ENCODE peak calls at places on chromosomes 7 and 10, in six cellular contexts. V is cardiac muscle cell; C is IMR-90; D is PC-3; T is CD4-positive, alpha-beta T cell; B is HCT116. S is an unnamed sample.

GRCh38 chr10:68235591-68235990 is 3.7 kb upstream of the ATOH7 start:
- DNase-seq in V (no peak), C (no peak), D (no peak), T (no peak), B (no peak), S (no peak)

GRCh38 chr7:134694299-134694698 is 47.6 kb downstream of the BPGM start:
- DNase-seq in V (peak), C (no peak), D (no peak), T (no peak), B (no peak), S (peak)

GRCh38 chr7:43799605-43800004 is 41.1 kb downstream of the BLVRA start:
- DNase-seq in V (no peak), C (no peak), D (peak), T (no peak), B (no peak), S (no peak)

GRCh38 chr10:129852829-129853228 is 111.2 kb downstream of the EBF3 start:
- DNase-seq in V (no peak), C (no peak), D (no peak), T (no peak), B (no peak), S (no peak)

GRCh38 chr10:23657677-23658076 is 218.8 kb downstream of the OTUD1 start:
- DNase-seq in V (no peak), C (no peak), D (no peak), T (no peak), B (no peak), S (no peak)

GRCh38 chr10:99694171-99694570 is 34.9 kb downstream of the ENTPD7 start:
- DNase-seq in V (no peak), C (peak), D (peak), T (no peak), B (no peak), S (no peak)

GRCh38 chr7:12771378-12771877 is 84.0 kb downstream of the ARL4A start:
- DNase-seq in V (no peak), C (peak), D (no peak), T (no peak), B (no peak), S (no peak)

GRCh38 chr7:110868458-110868857 is 222.5 kb upstream of the LRRN3 start:
- DNase-seq in V (no peak), C (no peak), D (no peak), T (no peak), B (no peak), S (no peak)

GRCh38 chr7:98872328-98872924 is 2.6 kb upstream of the TMEM130 start:
- DNase-seq in V (no peak), C (no peak), D (peak), T (no peak), B (no peak), S (peak)

GRCh38 chr7:43648725-43649406 is 66.0 kb downstream of the STK17A start:
- DNase-seq in V (no peak), C (peak), D (peak), T (peak), B (no peak), S (no peak)

GRCh38 chr10:37053476-37053875 is 71.9 kb upstream of the ANKRD30A start:
- DNase-seq in V (no peak), C (no peak), D (peak), T (no peak), B (no peak), S (no peak)

GRCh38 chr10:12042409-12042796 is 206 bp downstream of the UPF2 start:
- DNase-seq in V (peak), C (peak), D (no peak), T (no peak), B (no peak), S (no peak)

GRCh38 chr10:101231912-101232689 is 2.8 kb upstream of the LBX1 start:
- DNase-seq in V (no peak), C (no peak), D (no peak), T (no peak), B (no peak), S (no peak)

GRCh38 chr10:123562811-123563580 is 103.2 kb upstream of the GPR26 start:
- DNase-seq in V (no peak), C (no peak), D (peak), T (no peak), B (no peak), S (peak)

GRCh38 chr10:125160856-125161569 is 650 bp upstream of the CTBP2 start:
- DNase-seq in V (peak), C (peak), D (peak), T (peak), B (peak), S (peak)

GRCh38 chr10:100338434-100339036 is 8.5 kb upstream of the SCD start:
- DNase-seq in V (peak), C (peak), D (peak), T (peak), B (peak), S (peak)

GRCh38 chr10:62492012-62492869 is 118.1 kb downstream of the ZNF365 start:
- DNase-seq in V (peak), C (peak), D (peak), T (no peak), B (peak), S (no peak)

GRCh38 chr7:29053105-29053872 is 93.0 kb downstream of the CPVL start:
- DNase-seq in V (no peak), C (no peak), D (no peak), T (no peak), B (no peak), S (no peak)

GRCh38 chr10:99540673-99541531 is 8.2 kb downstream of the NKX2-3 start:
- DNase-seq in V (peak), C (no peak), D (peak), T (no peak), B (no peak), S (peak)

GRCh38 chr10:86663046-86663345 is 5.3 kb upstream of the LDB3 start:
- DNase-seq in V (no peak), C (no peak), D (no peak), T (no peak), B (no peak), S (no peak)

GRCh38 chr7:104341545-104341944 is 13.1 kb downstream of the LHFPL3 start:
- DNase-seq in V (peak), C (no peak), D (peak), T (no peak), B (no peak), S (peak)

GRCh38 chr7:132240262-132240661 is 336.0 kb downstream of the PLXNA4 start:
- DNase-seq in V (no peak), C (no peak), D (no peak), T (no peak), B (no peak), S (no peak)

GRCh38 chr7:75889223-75889825 is 10.5 kb downstream of the RHBDD2 start:
- DNase-seq in V (no peak), C (no peak), D (no peak), T (no peak), B (no peak), S (no peak)

GRCh38 chr7:139853576-139854511 is 24.8 kb downstream of the TBXAS1 start:
- DNase-seq in V (no peak), C (peak), D (peak), T (no peak), B (no peak), S (no peak)

GRCh38 chr10:68049289-68050078 is 25.6 kb downstream of the HERC4 start:
- DNase-seq in V (no peak), C (no peak), D (no peak), T (no peak), B (no peak), S (no peak)

GRCh38 chr10:58743466-58744115 is 230.9 kb downstream of the BICC1 start:
- DNase-seq in V (peak), C (peak), D (no peak), T (no peak), B (no peak), S (no peak)

GRCh38 chr10:124065382-124066155 is 27.8 kb downstream of the CHST15 start:
- DNase-seq in V (no peak), C (no peak), D (peak), T (no peak), B (no peak), S (no peak)

GRCh38 chr10:35268791-35269257 is 67.5 kb upstream of the CCNY start:
- DNase-seq in V (no peak), C (no peak), D (no peak), T (no peak), B (no peak), S (no peak)

GRCh38 chr10:98450618-98451017 is 3.9 kb upstream of the HPS1 start:
- DNase-seq in V (no peak), C (no peak), D (no peak), T (no peak), B (no peak), S (no peak)

GRCh38 chr10:24731942-24732341 is 8.3 kb upstream of the ARHGAP21 start:
- DNase-seq in V (no peak), C (no peak), D (peak), T (no peak), B (peak), S (no peak)

GRCh38 chr10:28837613-28838390 is 160.5 kb downstream of the BAMBI start:
- DNase-seq in V (no peak), C (no peak), D (no peak), T (no peak), B (no peak), S (no peak)

GRCh38 chr7:78487464-78487863 is 688.9 kb downstream of the PHTF2 start:
- DNase-seq in V (no peak), C (no peak), D (no peak), T (no peak), B (no peak), S (no peak)

GRCh38 chr7:98229441-98229840 is 18.2 kb downstream of the BHLHA15 start:
- DNase-seq in V (no peak), C (no peak), D (no peak), T (no peak), B (no peak), S (peak)

GRCh38 chr10:127292888-127293287 is 96.5 kb upstream of the INSYN2A start:
- DNase-seq in V (no peak), C (no peak), D (no peak), T (no peak), B (no peak), S (no peak)

GRCh38 chr7:156827587-156828203 is 65.3 kb downstream of the LMBR1 start:
- DNase-seq in V (peak), C (peak), D (peak), T (no peak), B (peak), S (no peak)
- TF ChIP-seq CTCF in V (peak), C (peak), D (peak), T (peak), B (peak), S (peak)

GRCh38 chr7:26238004-26238403 is 36.5 kb downstream of the CBX3 start:
- DNase-seq in V (no peak), C (no peak), D (no peak), T (no peak), B (no peak), S (no peak)
- H3K27ac ChIP-seq in V (no peak), C (no peak), D (no peak), T (no peak), B (no peak), S (no peak)

GRCh38 chr7:138383166-138383565 is 76.9 kb upstream of the TRIM24 start:
- DNase-seq in V (no peak), C (no peak), D (no peak), T (no peak), B (no peak), S (no peak)
- TF ChIP-seq CTCF in V (no peak), C (no peak), D (no peak), T (no peak), B (no peak), S (no peak)

DNA sequence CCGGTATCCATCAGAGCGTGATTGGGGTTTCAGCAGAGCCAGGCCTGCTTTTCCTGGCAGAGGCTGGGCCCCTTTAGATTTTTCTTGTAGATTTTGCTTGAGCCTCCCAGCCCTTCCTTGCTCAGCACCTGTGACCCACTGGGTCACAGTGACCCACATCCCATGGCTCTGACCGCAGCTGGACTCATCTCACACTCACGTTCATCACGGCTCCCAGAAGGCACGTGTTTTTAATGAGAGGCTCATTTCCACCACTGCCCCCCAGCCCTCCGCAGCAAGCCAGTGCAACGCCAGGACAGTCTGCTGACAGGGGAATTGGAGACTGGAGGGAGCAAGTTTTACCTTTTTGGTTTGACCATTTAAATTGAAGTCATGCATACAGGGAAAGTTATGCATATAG is 155.7 kb downstream of the CUX1 start:
- DNase-seq in V (no peak), C (no peak), D (no peak), T (no peak), B (no peak), S (no peak)
- H3K27ac ChIP-seq in V (peak), C (no peak), D (no peak), T (no peak), B (no peak), S (no peak)

GRCh38 chr7:16999541-17000266 is 117.9 kb upstream of the AGR3 start:
- DNase-seq in V (no peak), C (no peak), D (no peak), T (no peak), B (no peak), S (no peak)
- TF ChIP-seq CTCF in V (no peak), C (no peak), D (no peak), T (no peak), B (no peak), S (no peak)

S was measured in endodermal cell.